ENCODE peak calls at places on chromosomes 6 and 20, in nine cellular contexts. K is fibroblast of lung; Y is heart left ventricle; Q is ovary; H is GM23248; O is heart right ventricle; I is A549; F is CD8-positive, alpha-beta memory T cell; N is mucosa of descending colon. L is an unnamed sample.

GRCh38 chr6:14226051-14226660 is 108.6 kb downstream of the CD83 start:
- DNase-seq in K (no peak), Y (no peak), Q (no peak), H (no peak), O (no peak), I (no peak), F (no peak), N (no peak), L (no peak)

GRCh38 chr6:44117397-44118128 is 9.7 kb downstream of the MRPL14 start:
- DNase-seq in K (peak; percentile 84), Y (no peak), Q (no peak), H (peak; percentile 26), O (no peak), I (no peak), F (no peak), N (no peak), L (no peak)

GRCh38 chr6:163404825-163405265 is 9.7 kb upstream of the QKI start:
- DNase-seq in K (no peak), Y (peak; percentile 56), Q (no peak), H (peak; percentile 80), O (peak; percentile 27), I (no peak), F (no peak), N (peak; percentile 18), L (no peak)

GRCh38 chr6:44254957-44255808 is 2.1 kb downstream of the SLC35B2 start:
- DNase-seq in K (peak; percentile 24), Y (no peak), Q (no peak), H (no peak), O (no peak), I (peak; percentile 21), F (no peak), N (no peak), L (no peak)

GRCh38 chr6:109978174-109979032 is at the start of gene GPR6:
- DNase-seq in K (peak; percentile 52), Y (peak; percentile 67), Q (peak; percentile 33), H (peak; percentile 64), O (peak; percentile 70), I (peak; percentile 3), F (peak; percentile 51), N (peak; percentile 76), L (peak; percentile 22)

GRCh38 chr20:35618372-35619131 is 2.9 kb downstream of the SPAG4 start:
- DNase-seq in K (peak; percentile 23), Y (peak; percentile 39), Q (peak; percentile 49), H (peak; percentile 62), O (peak; percentile 33), I (peak; percentile 35), F (peak; percentile 56), N (no peak), L (no peak)

GRCh38 chr20:59217794-59218193 is 54.2 kb downstream of the ZNF831 start:
- DNase-seq in K (no peak), Y (no peak), Q (no peak), H (peak; percentile 23), O (no peak), I (no peak), F (no peak), N (no peak), L (no peak)

GRCh38 chr6:56144538-56145324 is 102.6 kb downstream of the COL21A1 start:
- DNase-seq in K (peak; percentile 78), Y (no peak), Q (no peak), H (peak; percentile 88), O (no peak), I (peak; percentile 10), F (no peak), N (no peak), L (no peak)

GRCh38 chr20:1186367-1186991 is 1.7 kb upstream of the TMEM74B start:
- DNase-seq in K (no peak), Y (no peak), Q (no peak), H (no peak), O (no peak), I (no peak), F (no peak), N (no peak), L (no peak)

GRCh38 chr20:57193094-57193493 is 73.3 kb downstream of the BMP7 start:
- DNase-seq in K (no peak), Y (no peak), Q (no peak), H (no peak), O (no peak), I (no peak), F (no peak), N (no peak), L (no peak)
- H3K9me3 ChIP-seq in K (no peaks in the 10 kb centered on the region), Y (no peaks in the 10 kb centered on the region), Q (no peaks in the 10 kb centered on the region), H (no peaks in the 10 kb centered on the region), O (no peaks in the 10 kb centered on the region), I (no peaks in the 10 kb centered on the region), F (no peaks in the 10 kb centered on the region), N (no peaks in the 10 kb centered on the region), L (no peaks in the 10 kb centered on the region)

GRCh38 chr20:11436113-11436890 is 481.4 kb upstream of the BTBD3 start:
- DNase-seq in K (no peak), Y (no peak), Q (no peak), H (no peak), O (no peak), I (no peak), F (no peak), N (no peak), L (no peak)

GRCh38 chr20:11432407-11432806 is 485.3 kb upstream of the BTBD3 start:
- DNase-seq in K (peak; percentile 93), Y (no peak), Q (no peak), H (peak; percentile 81), O (no peak), I (no peak), F (no peak), N (no peak), L (no peak)

GRCh38 chr20:11443382-11444119 is 474.1 kb upstream of the BTBD3 start:
- DNase-seq in K (no peak), Y (no peak), Q (no peak), H (no peak), O (no peak), I (no peak), F (no peak), N (no peak), L (no peak)

GRCh38 chr20:11438412-11438811 is 479.3 kb upstream of the BTBD3 start:
- DNase-seq in K (no peak), Y (no peak), Q (no peak), H (no peak), O (no peak), I (no peak), F (no peak), N (no peak), L (no peak)

DNA sequence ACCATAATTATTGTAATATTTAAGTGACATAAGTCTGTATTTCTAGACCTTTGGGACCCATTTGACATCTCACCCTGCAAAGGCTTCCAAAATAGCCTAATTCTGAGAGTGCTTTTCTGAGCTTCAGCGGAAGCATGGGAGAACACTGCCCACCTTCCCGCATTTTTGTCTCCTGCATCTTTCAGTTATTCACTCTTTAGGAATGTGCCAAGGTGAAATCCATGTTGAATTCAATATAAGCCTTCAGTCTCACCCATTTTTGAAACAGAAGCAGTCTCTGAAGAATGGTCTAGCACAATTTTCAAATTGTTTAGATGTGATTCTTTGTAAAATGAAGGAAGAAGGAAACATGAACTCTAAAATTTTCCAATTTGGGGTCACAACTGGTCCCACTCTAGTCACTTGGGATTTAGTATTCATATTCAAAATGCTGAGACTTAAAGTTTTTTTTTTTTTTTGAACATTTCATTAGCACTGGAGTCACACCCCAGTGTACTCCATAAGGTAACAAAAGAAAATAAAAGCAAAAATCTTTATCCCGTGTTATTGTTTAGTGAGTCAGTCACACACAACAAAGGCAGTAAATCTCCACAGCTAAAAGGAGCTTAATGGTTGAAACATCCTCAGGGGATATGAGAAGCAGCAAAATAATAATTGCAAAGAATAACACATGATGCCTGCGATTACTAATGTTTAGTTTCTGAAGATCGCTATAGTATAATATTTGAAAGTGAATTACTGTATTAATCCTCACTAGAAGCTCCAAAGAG is 479.9 kb upstream of the BTBD3 start:
- DNase-seq in K (no peak), Y (no peak), Q (no peak), H (no peak), O (no peak), I (no peak), F (no peak), N (no peak), L (no peak)
- H3K9me3 ChIP-seq in K (no peaks in the 10 kb centered on the region), Y (no peaks in the 10 kb centered on the region), Q (no peaks in the 10 kb centered on the region), H (no peaks in the 10 kb centered on the region), O (no peaks in the 10 kb centered on the region), I (peaks cover 31% of the 10 kb centered on the region), F (no peaks in the 10 kb centered on the region), N (no peaks in the 10 kb centered on the region), L (no peaks in the 10 kb centered on the region)

GRCh38 chr6:95417856-95418255 is 159.5 kb upstream of the MANEA start:
- DNase-seq in K (no peak), Y (no peak), Q (no peak), H (no peak), O (no peak), I (no peak), F (no peak), N (no peak), L (no peak)

DNA sequence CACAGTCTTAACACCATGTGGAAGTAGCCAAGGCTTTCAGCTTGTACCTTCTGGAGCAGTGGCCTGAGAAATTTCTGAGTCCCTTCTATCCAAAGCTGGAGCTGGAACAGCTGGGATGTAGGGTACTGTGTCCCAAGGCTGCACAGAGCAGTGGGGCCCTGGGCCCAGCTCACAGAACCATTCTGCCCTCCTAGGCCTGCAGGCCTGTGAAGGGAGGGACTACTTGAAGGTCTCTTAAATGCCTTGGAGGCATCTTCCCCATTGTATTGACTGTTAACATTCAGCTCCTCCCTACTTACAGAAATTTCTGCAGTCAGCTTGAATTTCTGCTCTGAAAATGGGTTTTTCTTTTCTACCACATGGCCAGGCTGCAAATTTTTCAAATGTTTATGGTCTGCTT is 156.5 kb upstream of the MANEA start:
- DNase-seq in K (no peak), Y (no peak), Q (no peak), H (no peak), O (no peak), I (no peak), F (no peak), N (no peak), L (no peak)
- H3K9me3 ChIP-seq in K (no peaks in the 10 kb centered on the region), Y (peaks cover 11% of the 10 kb centered on the region), Q (no peaks in the 10 kb centered on the region), H (no peaks in the 10 kb centered on the region), O (peaks cover 7% of the 10 kb centered on the region), I (no peaks in the 10 kb centered on the region), F (peaks cover 10% of the 10 kb centered on the region), N (peaks cover 10% of the 10 kb centered on the region), L (no peaks in the 10 kb centered on the region)

GRCh38 chr20:42274977-42275376 is 656.8 kb upstream of the CHD6 start:
- DNase-seq in K (no peak), Y (no peak), Q (no peak), H (no peak), O (no peak), I (no peak), F (no peak), N (no peak), L (no peak)
- H3K9me3 ChIP-seq in K (no peaks in the 10 kb centered on the region), Y (no peaks in the 10 kb centered on the region), Q (no peaks in the 10 kb centered on the region), H (no peaks in the 10 kb centered on the region), O (no peaks in the 10 kb centered on the region), I (no peaks in the 10 kb centered on the region), F (no peaks in the 10 kb centered on the region), N (no peaks in the 10 kb centered on the region), L (no peaks in the 10 kb centered on the region)

GRCh38 chr6:155936127-155936526 is 480.5 kb upstream of the NOX3 start:
- DNase-seq in K (no peak), Y (no peak), Q (no peak), H (no peak), O (no peak), I (no peak), F (no peak), N (no peak), L (no peak)
- H3K9me3 ChIP-seq in K (no peaks in the 10 kb centered on the region), Y (peaks cover 2% of the 10 kb centered on the region), Q (no peaks in the 10 kb centered on the region), H (no peaks in the 10 kb centered on the region), O (no peaks in the 10 kb centered on the region), I (no peaks in the 10 kb centered on the region), F (no peaks in the 10 kb centered on the region), N (no peaks in the 10 kb centered on the region), L (no peaks in the 10 kb centered on the region)

L was measured in T-helper 17 cell.